ENCODE peak calls at places on chromosome X, in seven cellular contexts. One of them, this sample, is unnamed.

GRCh38 chrX:15674514-15674898 is 9.9 kb upstream of the CLTRN start:
- DNase-seq in transverse colon: peak
- DNase-seq in NB4: peak
- DNase-seq in esophagus squamous epithelium: no peak
- DNase-seq in HepG2: peak
- DNase-seq in ovary: peak
- DNase-seq in Peyer's patch: peak
- DNase-seq in this sample: peak

GRCh38 chrX:18010251-18010650 is 149.2 kb upstream of the RAI2 start:
- DNase-seq in transverse colon: no peak
- DNase-seq in NB4: no peak
- DNase-seq in esophagus squamous epithelium: no peak
- DNase-seq in HepG2: no peak
- DNase-seq in ovary: no peak
- DNase-seq in Peyer's patch: no peak
- DNase-seq in this sample: no peak

GRCh38 chrX:34332336-34332735 is 200.2 kb upstream of the FAM47A start:
- DNase-seq in transverse colon: no peak
- DNase-seq in NB4: peak
- DNase-seq in esophagus squamous epithelium: no peak
- DNase-seq in HepG2: no peak
- DNase-seq in ovary: no peak
- DNase-seq in Peyer's patch: no peak
- DNase-seq in this sample: no peak

GRCh38 chrX:115679460-115679859 is 118.5 kb downstream of the PLS3 start:
- DNase-seq in transverse colon: no peak
- DNase-seq in NB4: peak
- DNase-seq in esophagus squamous epithelium: no peak
- DNase-seq in HepG2: peak
- DNase-seq in ovary: no peak
- DNase-seq in Peyer's patch: no peak
- DNase-seq in this sample: no peak

GRCh38 chrX:67544281-67544680 is 460 bp downstream of the AR start:
- DNase-seq in transverse colon: no peak
- DNase-seq in NB4: no peak
- DNase-seq in esophagus squamous epithelium: no peak
- DNase-seq in HepG2: no peak
- DNase-seq in ovary: peak
- DNase-seq in Peyer's patch: no peak
- DNase-seq in this sample: no peak

GRCh38 chrX:38260231-38260630 is 39.6 kb upstream of the SRPX start:
- DNase-seq in transverse colon: peak
- DNase-seq in NB4: peak
- DNase-seq in esophagus squamous epithelium: no peak
- DNase-seq in HepG2: peak
- DNase-seq in ovary: no peak
- DNase-seq in Peyer's patch: no peak
- DNase-seq in this sample: no peak

GRCh38 chrX:30679369-30679768 is 26.1 kb downstream of the GK start:
- DNase-seq in transverse colon: peak
- DNase-seq in NB4: no peak
- DNase-seq in esophagus squamous epithelium: no peak
- DNase-seq in HepG2: peak
- DNase-seq in ovary: no peak
- DNase-seq in Peyer's patch: no peak
- DNase-seq in this sample: no peak

GRCh38 chrX:17535229-17535628 is 160.2 kb downstream of the NHS start:
- DNase-seq in transverse colon: peak
- DNase-seq in NB4: peak
- DNase-seq in esophagus squamous epithelium: no peak
- DNase-seq in HepG2: peak
- DNase-seq in ovary: no peak
- DNase-seq in Peyer's patch: peak
- DNase-seq in this sample: no peak

GRCh38 chrX:97416461-97416860 is 532.8 kb downstream of the RPA4 start:
- DNase-seq in transverse colon: no peak
- DNase-seq in NB4: peak
- DNase-seq in esophagus squamous epithelium: no peak
- DNase-seq in HepG2: no peak
- DNase-seq in ovary: no peak
- DNase-seq in Peyer's patch: no peak
- DNase-seq in this sample: no peak

GRCh38 chrX:17500145-17500579 is 125.2 kb downstream of the NHS start:
- DNase-seq in transverse colon: peak
- DNase-seq in NB4: no peak
- DNase-seq in esophagus squamous epithelium: no peak
- DNase-seq in HepG2: no peak
- DNase-seq in ovary: no peak
- DNase-seq in Peyer's patch: peak
- DNase-seq in this sample: no peak

GRCh38 chrX:110045988-110046387 is 43.1 kb downstream of the TMEM164 start:
- DNase-seq in transverse colon: no peak
- DNase-seq in NB4: no peak
- DNase-seq in esophagus squamous epithelium: no peak
- DNase-seq in HepG2: peak
- DNase-seq in ovary: no peak
- DNase-seq in Peyer's patch: no peak
- DNase-seq in this sample: no peak

GRCh38 chrX:70979136-70979762 is 48.4 kb upstream of the SLC7A3 start:
- DNase-seq in transverse colon: no peak
- DNase-seq in NB4: peak
- DNase-seq in esophagus squamous epithelium: no peak
- DNase-seq in HepG2: peak
- DNase-seq in ovary: no peak
- DNase-seq in Peyer's patch: no peak
- DNase-seq in this sample: no peak

GRCh38 chrX:14039344-14039743 is 9.7 kb upstream of the GEMIN8 start:
- DNase-seq in transverse colon: peak
- DNase-seq in NB4: peak
- DNase-seq in esophagus squamous epithelium: no peak
- DNase-seq in HepG2: peak
- DNase-seq in ovary: no peak
- DNase-seq in Peyer's patch: peak
- DNase-seq in this sample: no peak

GRCh38 chrX:136495043-136495442 is 2.3 kb upstream of the HTATSF1 start:
- DNase-seq in transverse colon: no peak
- DNase-seq in NB4: peak
- DNase-seq in esophagus squamous epithelium: no peak
- DNase-seq in HepG2: no peak
- DNase-seq in ovary: no peak
- DNase-seq in Peyer's patch: no peak
- DNase-seq in this sample: no peak

GRCh38 chrX:136491832-136492231 is 4.1 kb downstream of the BRS3 start:
- DNase-seq in transverse colon: no peak
- DNase-seq in NB4: peak
- DNase-seq in esophagus squamous epithelium: no peak
- DNase-seq in HepG2: no peak
- DNase-seq in ovary: no peak
- DNase-seq in Peyer's patch: no peak
- DNase-seq in this sample: no peak

GRCh38 chrX:136496359-136496767 is 1.0 kb upstream of the HTATSF1 start:
- DNase-seq in transverse colon: no peak
- DNase-seq in NB4: no peak
- DNase-seq in esophagus squamous epithelium: no peak
- DNase-seq in HepG2: peak
- DNase-seq in ovary: no peak
- DNase-seq in Peyer's patch: no peak
- DNase-seq in this sample: no peak

GRCh38 chrX:136497556-136498048 is at the start of gene HTATSF1:
- DNase-seq in transverse colon: no peak
- DNase-seq in NB4: no peak
- DNase-seq in esophagus squamous epithelium: no peak
- DNase-seq in HepG2: no peak
- DNase-seq in ovary: no peak
- DNase-seq in Peyer's patch: no peak
- DNase-seq in this sample: no peak

DNA sequence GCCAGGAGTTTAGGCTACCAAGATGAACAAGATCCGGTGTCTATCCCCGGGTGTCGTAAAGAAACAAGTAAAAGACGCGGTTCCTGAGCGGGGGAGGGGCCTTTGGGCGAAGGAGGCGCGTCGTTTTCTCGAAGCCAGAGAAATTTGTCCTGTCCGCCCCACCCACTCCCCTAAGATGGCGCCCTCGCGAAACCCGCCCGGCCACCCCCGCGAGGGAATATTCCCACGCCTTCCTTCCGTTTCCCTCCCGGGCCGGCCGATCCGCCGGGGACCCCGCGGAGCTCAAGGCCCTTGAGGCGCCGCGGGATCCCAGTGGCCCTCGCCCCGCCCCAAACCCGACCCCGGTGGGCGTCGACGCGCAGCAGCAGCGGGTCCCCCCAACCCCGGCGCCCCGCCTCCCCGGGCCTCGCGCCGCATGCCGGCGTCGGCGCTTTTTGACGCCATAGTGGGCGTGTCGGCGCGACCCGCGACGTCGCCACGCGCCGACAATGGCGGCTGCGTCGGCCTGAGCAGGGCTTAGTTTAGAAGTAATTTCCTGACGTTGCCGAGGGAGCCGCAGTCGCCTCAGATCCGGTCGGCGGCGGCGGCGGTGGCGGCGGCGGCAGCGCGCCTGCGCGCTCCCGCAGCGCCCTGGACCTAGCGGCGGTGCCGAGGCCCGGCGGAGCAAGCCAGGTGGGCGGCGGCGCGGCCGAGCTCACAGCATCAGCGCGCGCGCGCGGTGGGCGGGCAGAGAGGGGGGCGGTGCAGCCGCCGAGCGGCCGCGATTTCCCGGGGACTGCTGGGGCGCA is 430 bp upstream of the HTATSF1 start:
- DNase-seq in transverse colon: peak
- DNase-seq in NB4: peak
- DNase-seq in esophagus squamous epithelium: peak
- DNase-seq in HepG2: peak
- DNase-seq in ovary: peak
- DNase-seq in Peyer's patch: peak
- DNase-seq in this sample: peak
- TF ChIP-seq POLR2A in transverse colon: peak
- TF ChIP-seq POLR2A in NB4: peak
- TF ChIP-seq POLR2A in esophagus squamous epithelium: peak
- TF ChIP-seq POLR2A in HepG2: no peak
- TF ChIP-seq POLR2A in ovary: peak
- TF ChIP-seq POLR2A in Peyer's patch: no peak
- TF ChIP-seq POLR2A in this sample: no peak

GRCh38 chrX:129957241-129958099 is 25.0 kb upstream of the BCORL1 start:
- DNase-seq in transverse colon: peak
- DNase-seq in NB4: peak
- DNase-seq in esophagus squamous epithelium: peak
- DNase-seq in HepG2: no peak
- DNase-seq in ovary: peak
- DNase-seq in Peyer's patch: peak
- DNase-seq in this sample: peak
- TF ChIP-seq POLR2A in transverse colon: peak
- TF ChIP-seq POLR2A in NB4: no peak
- TF ChIP-seq POLR2A in esophagus squamous epithelium: peak
- TF ChIP-seq POLR2A in HepG2: no peak
- TF ChIP-seq POLR2A in ovary: no peak
- TF ChIP-seq POLR2A in Peyer's patch: no peak
- TF ChIP-seq POLR2A in this sample: no peak

DNA sequence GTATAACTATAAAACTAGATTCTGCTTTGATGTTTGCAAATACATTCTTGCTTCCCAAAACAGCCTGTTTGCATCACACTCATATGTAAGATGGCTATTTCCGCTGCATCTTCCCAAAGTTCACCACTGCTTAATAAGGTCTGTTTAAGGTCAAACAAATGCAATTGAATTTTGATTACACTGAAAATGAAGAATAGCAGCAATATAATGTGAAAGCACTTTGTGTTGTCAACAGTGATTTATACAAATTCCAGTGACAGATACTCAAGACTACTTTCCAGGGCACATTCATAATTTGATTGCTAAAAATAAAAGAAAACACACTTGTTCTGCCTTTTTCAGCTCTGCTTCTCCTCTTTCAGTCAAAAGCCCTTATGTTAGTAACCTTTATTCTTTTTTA is 8.1 kb upstream of the PGAM4 start:
- DNase-seq in transverse colon: no peak
- DNase-seq in NB4: no peak
- DNase-seq in esophagus squamous epithelium: no peak
- DNase-seq in HepG2: no peak
- DNase-seq in ovary: no peak
- DNase-seq in Peyer's patch: no peak
- DNase-seq in this sample: no peak
- TF ChIP-seq POLR2A in transverse colon: no peak
- TF ChIP-seq POLR2A in NB4: no peak
- TF ChIP-seq POLR2A in esophagus squamous epithelium: no peak
- TF ChIP-seq POLR2A in HepG2: no peak
- TF ChIP-seq POLR2A in ovary: no peak
- TF ChIP-seq POLR2A in Peyer's patch: no peak
- TF ChIP-seq POLR2A in this sample: no peak

GRCh38 chrX:41085105-41085882 is at the start of gene USP9X:
- DNase-seq in transverse colon: peak
- DNase-seq in NB4: peak
- DNase-seq in esophagus squamous epithelium: peak
- DNase-seq in HepG2: peak
- DNase-seq in ovary: peak
- DNase-seq in Peyer's patch: peak
- DNase-seq in this sample: peak

GRCh38 chrX:41084360-41085104 is 713 bp upstream of the USP9X start:
- DNase-seq in transverse colon: peak
- DNase-seq in NB4: peak
- DNase-seq in esophagus squamous epithelium: peak
- DNase-seq in HepG2: peak
- DNase-seq in ovary: peak
- DNase-seq in Peyer's patch: peak
- DNase-seq in this sample: peak

GRCh38 chrX:41087219-41087618 is 2.0 kb downstream of the USP9X start:
- DNase-seq in transverse colon: no peak
- DNase-seq in NB4: no peak
- DNase-seq in esophagus squamous epithelium: no peak
- DNase-seq in HepG2: no peak
- DNase-seq in ovary: no peak
- DNase-seq in Peyer's patch: no peak
- DNase-seq in this sample: no peak

GRCh38 chrX:41086627-41086932 is 1.3 kb downstream of the USP9X start:
- DNase-seq in transverse colon: no peak
- DNase-seq in NB4: peak
- DNase-seq in esophagus squamous epithelium: no peak
- DNase-seq in HepG2: no peak
- DNase-seq in ovary: no peak
- DNase-seq in Peyer's patch: no peak
- DNase-seq in this sample: no peak

DNA sequence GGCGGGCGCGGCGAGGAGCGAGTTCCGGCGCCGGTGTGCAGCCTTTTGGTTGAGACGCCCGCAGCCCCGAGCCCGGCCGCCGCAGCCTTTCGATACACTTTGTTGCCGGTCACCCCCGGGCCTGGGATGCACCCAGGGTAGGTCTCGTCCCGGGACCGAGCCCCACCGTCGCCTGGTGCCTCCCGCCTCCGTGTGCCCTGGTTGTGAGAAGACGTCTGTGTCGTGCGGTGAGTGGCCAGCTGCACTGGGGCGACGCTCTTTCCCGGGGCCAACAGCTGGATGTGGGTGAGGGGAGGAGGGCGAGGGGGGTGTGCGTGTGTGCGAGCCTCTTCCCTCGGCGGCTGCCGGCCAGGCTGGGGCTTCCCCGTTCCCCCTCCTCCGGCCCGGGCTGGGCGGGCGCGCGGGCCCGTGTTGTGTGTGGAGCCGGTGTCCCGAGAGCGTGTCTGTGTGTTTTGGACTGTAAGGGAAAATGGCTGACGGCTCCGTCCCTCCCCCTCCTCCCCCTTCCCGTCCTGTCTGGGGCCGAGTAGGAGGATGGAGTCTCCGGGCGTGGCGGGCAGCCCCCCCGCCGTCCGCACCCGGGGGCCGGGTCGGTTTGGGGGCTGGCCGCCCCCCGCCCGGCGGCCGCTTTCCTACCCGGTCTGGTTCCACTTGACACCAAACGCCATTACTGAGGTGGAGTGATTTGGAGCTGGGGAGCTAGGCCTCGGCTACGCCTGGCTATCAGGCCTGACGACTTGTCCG is 810 bp downstream of the USP9X start:
- DNase-seq in transverse colon: peak
- DNase-seq in NB4: peak
- DNase-seq in esophagus squamous epithelium: no peak
- DNase-seq in HepG2: peak
- DNase-seq in ovary: peak
- DNase-seq in Peyer's patch: peak
- DNase-seq in this sample: peak
- TF ChIP-seq POLR2A in transverse colon: no peak
- TF ChIP-seq POLR2A in NB4: no peak
- TF ChIP-seq POLR2A in esophagus squamous epithelium: peak
- TF ChIP-seq POLR2A in HepG2: peak
- TF ChIP-seq POLR2A in ovary: no peak
- TF ChIP-seq POLR2A in Peyer's patch: no peak
- TF ChIP-seq POLR2A in this sample: no peak

This sample was measured in suprapubic skin.